ENCODE peak calls at places on chromosomes 11 and 22, in ten cellular contexts. One of them, this sample, is unnamed.

GRCh38 chr22:22857607-22858558 is 29.7 kb upstream of the IGLL5 start:
- DNase-seq in HL-60: no peak
- DNase-seq in GM12865: peak; percentile 46
- DNase-seq in choroid plexus epithelial cell: no peak
- DNase-seq in CD8-positive, alpha-beta T cell: no peak
- DNase-seq in ovary: no peak
- DNase-seq in kidney: no peak
- DNase-seq in right lobe of liver: no peak
- DNase-seq in psoas muscle: no peak
- DNase-seq in body of pancreas: no peak
- DNase-seq in this sample: no peak

GRCh38 chr11:13721760-13722159 is 53.3 kb downstream of the FAR1 start:
- DNase-seq in ovary: no peak
- DNase-seq in HL-60: no peak
- DNase-seq in kidney: no peak
- DNase-seq in right lobe of liver: no peak
- DNase-seq in CD8-positive, alpha-beta T cell: no peak
- DNase-seq in body of pancreas: no peak
- DNase-seq in GM12865: no peak
- DNase-seq in choroid plexus epithelial cell: peak; percentile 13
- DNase-seq in psoas muscle: no peak
- DNase-seq in this sample: no peak

GRCh38 chr22:48340191-48340590 is 1487.5 kb downstream of the BRD1 start:
- DNase-seq in psoas muscle: peak; percentile 38
- DNase-seq in body of pancreas: peak; percentile 1
- DNase-seq in kidney: peak; percentile 60
- DNase-seq in GM12865: no peak
- DNase-seq in ovary: no peak
- DNase-seq in right lobe of liver: peak; percentile 20
- DNase-seq in HL-60: no peak
- DNase-seq in CD8-positive, alpha-beta T cell: no peak
- DNase-seq in choroid plexus epithelial cell: no peak
- DNase-seq in this sample: peak; percentile 74

GRCh38 chr11:75950141-75950540 is 135.1 kb downstream of the UVRAG start:
- DNase-seq in psoas muscle: peak; percentile 23
- DNase-seq in right lobe of liver: no peak
- DNase-seq in kidney: no peak
- DNase-seq in CD8-positive, alpha-beta T cell: no peak
- DNase-seq in HL-60: no peak
- DNase-seq in choroid plexus epithelial cell: no peak
- DNase-seq in body of pancreas: no peak
- DNase-seq in GM12865: no peak
- DNase-seq in ovary: no peak
- DNase-seq in this sample: no peak

GRCh38 chr11:114073506-114074381 is 14.2 kb downstream of the ZBTB16 start:
- DNase-seq in choroid plexus epithelial cell: no peak
- DNase-seq in kidney: no peak
- DNase-seq in ovary: no peak
- DNase-seq in HL-60: peak; percentile 59
- DNase-seq in right lobe of liver: no peak
- DNase-seq in CD8-positive, alpha-beta T cell: no peak
- DNase-seq in psoas muscle: peak; percentile 60
- DNase-seq in body of pancreas: no peak
- DNase-seq in GM12865: no peak
- DNase-seq in this sample: no peak

GRCh38 chr11:17845431-17845881 is 110.9 kb downstream of the KCNC1 start:
- DNase-seq in GM12865: no peak
- DNase-seq in choroid plexus epithelial cell: peak; percentile 80
- DNase-seq in right lobe of liver: no peak
- DNase-seq in psoas muscle: no peak
- DNase-seq in kidney: no peak
- DNase-seq in ovary: no peak
- DNase-seq in CD8-positive, alpha-beta T cell: no peak
- DNase-seq in HL-60: no peak
- DNase-seq in body of pancreas: no peak
- DNase-seq in this sample: no peak

GRCh38 chr11:125941606-125942275 is 4.1 kb upstream of the VSIG10L2 start:
- DNase-seq in body of pancreas: peak; percentile 79
- DNase-seq in CD8-positive, alpha-beta T cell: no peak
- DNase-seq in choroid plexus epithelial cell: peak; percentile 58
- DNase-seq in kidney: no peak
- DNase-seq in GM12865: peak; percentile 47
- DNase-seq in ovary: peak; percentile 55
- DNase-seq in HL-60: no peak
- DNase-seq in right lobe of liver: peak; percentile 72
- DNase-seq in psoas muscle: peak; percentile 74
- DNase-seq in this sample: no peak

GRCh38 chr11:818396-819128 is at the start of gene PNPLA2:
- DNase-seq in ovary: peak; percentile 65
- DNase-seq in body of pancreas: peak; percentile 65
- DNase-seq in psoas muscle: peak; percentile 78
- DNase-seq in right lobe of liver: no peak
- DNase-seq in CD8-positive, alpha-beta T cell: no peak
- DNase-seq in choroid plexus epithelial cell: no peak
- DNase-seq in kidney: peak; percentile 92
- DNase-seq in HL-60: no peak
- DNase-seq in GM12865: no peak
- DNase-seq in this sample: no peak

GRCh38 chr22:27546157-27546556 is 255.4 kb downstream of the MN1 start:
- DNase-seq in HL-60: no peak
- DNase-seq in GM12865: no peak
- DNase-seq in CD8-positive, alpha-beta T cell: no peak
- DNase-seq in right lobe of liver: no peak
- DNase-seq in choroid plexus epithelial cell: no peak
- DNase-seq in psoas muscle: no peak
- DNase-seq in kidney: no peak
- DNase-seq in body of pancreas: no peak
- DNase-seq in ovary: no peak
- DNase-seq in this sample: no peak

GRCh38 chr22:20354238-20354975 is 34.5 kb upstream of the DGCR6L start:
- DNase-seq in kidney: no peak
- DNase-seq in CD8-positive, alpha-beta T cell: no peak
- DNase-seq in choroid plexus epithelial cell: no peak
- DNase-seq in ovary: no peak
- DNase-seq in body of pancreas: no peak
- DNase-seq in HL-60: no peak
- DNase-seq in right lobe of liver: no peak
- DNase-seq in GM12865: no peak
- DNase-seq in psoas muscle: no peak
- DNase-seq in this sample: no peak

GRCh38 chr11:110373061-110373702 is 56.6 kb upstream of the FDX1 start:
- DNase-seq in ovary: no peak
- DNase-seq in psoas muscle: no peak
- DNase-seq in HL-60: no peak
- DNase-seq in body of pancreas: no peak
- DNase-seq in choroid plexus epithelial cell: peak; percentile 72
- DNase-seq in GM12865: peak; percentile 96
- DNase-seq in CD8-positive, alpha-beta T cell: no peak
- DNase-seq in kidney: no peak
- DNase-seq in right lobe of liver: no peak
- DNase-seq in this sample: no peak

GRCh38 chr22:26321469-26321913 is 107.6 kb upstream of the ASPHD2 start:
- DNase-seq in ovary: no peak
- DNase-seq in body of pancreas: peak; percentile 31
- DNase-seq in psoas muscle: peak; percentile 90
- DNase-seq in HL-60: no peak
- DNase-seq in kidney: no peak
- DNase-seq in choroid plexus epithelial cell: no peak
- DNase-seq in GM12865: no peak
- DNase-seq in right lobe of liver: no peak
- DNase-seq in CD8-positive, alpha-beta T cell: no peak
- DNase-seq in this sample: no peak
- TF ChIP-seq CTCF in ovary: no peak
- TF ChIP-seq CTCF in body of pancreas: no peak
- TF ChIP-seq CTCF in psoas muscle: no peak
- TF ChIP-seq CTCF in HL-60: no peak
- TF ChIP-seq CTCF in kidney: no peak
- TF ChIP-seq CTCF in choroid plexus epithelial cell: no peak
- TF ChIP-seq CTCF in GM12865: no peak
- TF ChIP-seq CTCF in right lobe of liver: no peak
- TF ChIP-seq CTCF in CD8-positive, alpha-beta T cell: no peak
- TF ChIP-seq CTCF in this sample: peak; percentile 30

GRCh38 chr22:37226087-37226486 is 13.8 kb upstream of the SSTR3 start:
- DNase-seq in ovary: no peak
- DNase-seq in psoas muscle: no peak
- DNase-seq in right lobe of liver: no peak
- DNase-seq in choroid plexus epithelial cell: no peak
- DNase-seq in body of pancreas: no peak
- DNase-seq in kidney: no peak
- DNase-seq in HL-60: no peak
- DNase-seq in GM12865: no peak
- DNase-seq in CD8-positive, alpha-beta T cell: no peak
- DNase-seq in this sample: no peak

GRCh38 chr22:37223965-37224551 is 11.8 kb upstream of the SSTR3 start:
- DNase-seq in CD8-positive, alpha-beta T cell: no peak
- DNase-seq in ovary: no peak
- DNase-seq in kidney: no peak
- DNase-seq in GM12865: peak; percentile 76
- DNase-seq in body of pancreas: no peak
- DNase-seq in HL-60: no peak
- DNase-seq in psoas muscle: no peak
- DNase-seq in right lobe of liver: no peak
- DNase-seq in choroid plexus epithelial cell: no peak
- DNase-seq in this sample: no peak

GRCh38 chr22:37224757-37225420 is 12.6 kb upstream of the SSTR3 start:
- DNase-seq in HL-60: no peak
- DNase-seq in body of pancreas: no peak
- DNase-seq in GM12865: no peak
- DNase-seq in choroid plexus epithelial cell: no peak
- DNase-seq in ovary: no peak
- DNase-seq in psoas muscle: no peak
- DNase-seq in kidney: no peak
- DNase-seq in CD8-positive, alpha-beta T cell: no peak
- DNase-seq in right lobe of liver: no peak
- DNase-seq in this sample: no peak

GRCh38 chr22:37226514-37226913 is 14.2 kb upstream of the SSTR3 start:
- DNase-seq in HL-60: no peak
- DNase-seq in kidney: no peak
- DNase-seq in ovary: no peak
- DNase-seq in GM12865: no peak
- DNase-seq in right lobe of liver: no peak
- DNase-seq in choroid plexus epithelial cell: no peak
- DNase-seq in psoas muscle: no peak
- DNase-seq in CD8-positive, alpha-beta T cell: no peak
- DNase-seq in body of pancreas: no peak
- DNase-seq in this sample: no peak

DNA sequence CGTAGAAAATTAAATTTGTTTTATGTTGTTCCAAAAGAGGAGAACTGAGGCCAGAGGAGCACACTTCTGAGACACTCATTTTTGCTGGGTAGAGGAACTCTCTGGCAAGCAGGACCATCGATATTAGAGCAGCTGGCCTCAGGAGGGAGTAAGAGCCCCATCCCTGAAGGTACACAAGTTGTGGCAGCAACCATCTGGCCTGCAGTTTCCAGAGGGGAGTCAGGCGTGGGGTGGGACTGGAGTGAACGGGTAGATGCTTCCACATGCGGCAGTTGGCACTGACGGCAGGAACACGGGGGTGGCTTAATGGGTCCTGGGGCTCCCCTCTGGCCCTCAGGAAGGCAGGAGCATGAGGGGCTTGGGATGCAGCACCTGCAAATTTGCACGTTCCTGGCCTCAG is 13.2 kb upstream of the SSTR3 start:
- DNase-seq in psoas muscle: no peak
- DNase-seq in choroid plexus epithelial cell: peak; percentile 53
- DNase-seq in CD8-positive, alpha-beta T cell: no peak
- DNase-seq in right lobe of liver: no peak
- DNase-seq in body of pancreas: no peak
- DNase-seq in kidney: no peak
- DNase-seq in HL-60: no peak
- DNase-seq in GM12865: no peak
- DNase-seq in ovary: no peak
- DNase-seq in this sample: no peak
- TF ChIP-seq CTCF in psoas muscle: no peak
- TF ChIP-seq CTCF in choroid plexus epithelial cell: peak; percentile 49
- TF ChIP-seq CTCF in CD8-positive, alpha-beta T cell: no peak
- TF ChIP-seq CTCF in right lobe of liver: no peak
- TF ChIP-seq CTCF in body of pancreas: no peak
- TF ChIP-seq CTCF in kidney: no peak
- TF ChIP-seq CTCF in HL-60: no peak
- TF ChIP-seq CTCF in GM12865: peak; percentile 30
- TF ChIP-seq CTCF in ovary: no peak
- TF ChIP-seq CTCF in this sample: peak; percentile 47

DNA sequence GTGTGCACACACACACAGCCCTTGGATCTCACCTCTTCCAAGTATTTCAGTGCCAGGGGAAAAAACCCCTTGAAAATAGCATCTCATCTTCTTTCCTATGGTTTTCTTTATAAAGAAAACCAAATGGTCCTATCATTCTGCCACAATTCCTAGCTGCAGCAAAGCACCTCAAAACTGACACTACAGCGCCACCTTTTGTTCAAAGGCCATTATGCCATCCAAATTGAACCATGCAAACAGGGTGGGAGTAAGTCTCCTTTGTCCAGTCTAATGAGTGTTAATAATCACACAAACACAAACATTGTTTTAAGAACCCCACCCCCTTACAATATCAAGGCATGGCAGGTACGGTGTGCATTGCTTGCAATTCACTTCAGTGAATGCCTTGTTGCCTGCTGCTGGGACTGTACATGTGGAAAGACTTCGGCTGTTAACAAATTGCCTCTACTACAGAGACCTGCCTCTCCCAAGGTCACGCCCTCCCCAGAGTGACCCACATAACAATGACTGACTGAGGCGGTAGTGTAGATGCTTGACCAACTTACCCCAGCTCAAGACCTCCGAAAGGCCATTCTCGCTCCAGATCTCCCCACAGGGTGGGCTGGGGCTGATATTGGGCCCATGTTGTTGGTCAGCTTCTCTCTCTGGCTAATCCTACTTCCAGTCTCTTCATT is 31.7 kb downstream of the FAM181B start:
- DNase-seq in right lobe of liver: no peak
- DNase-seq in CD8-positive, alpha-beta T cell: no peak
- DNase-seq in ovary: no peak
- DNase-seq in psoas muscle: no peak
- DNase-seq in kidney: no peak
- DNase-seq in body of pancreas: peak; percentile 41
- DNase-seq in GM12865: peak; percentile 46
- DNase-seq in choroid plexus epithelial cell: peak; percentile 65
- DNase-seq in HL-60: peak; percentile 27
- DNase-seq in this sample: no peak
- TF ChIP-seq CTCF in right lobe of liver: peak; percentile 26
- TF ChIP-seq CTCF in CD8-positive, alpha-beta T cell: peak; percentile 56
- TF ChIP-seq CTCF in ovary: no peak
- TF ChIP-seq CTCF in psoas muscle: peak; percentile 35
- TF ChIP-seq CTCF in kidney: peak; percentile 43
- TF ChIP-seq CTCF in body of pancreas: peak; percentile 38
- TF ChIP-seq CTCF in GM12865: peak; percentile 68
- TF ChIP-seq CTCF in choroid plexus epithelial cell: peak; percentile 76
- TF ChIP-seq CTCF in HL-60: peak; percentile 57
- TF ChIP-seq CTCF in this sample: peak; percentile 80

GRCh38 chr11:134332189-134332631 is 422 bp downstream of the GLB1L2 start:
- DNase-seq in HL-60: no peak
- DNase-seq in choroid plexus epithelial cell: no peak
- DNase-seq in right lobe of liver: no peak
- DNase-seq in kidney: no peak
- DNase-seq in ovary: peak; percentile 21
- DNase-seq in psoas muscle: no peak
- DNase-seq in body of pancreas: peak; percentile 46
- DNase-seq in CD8-positive, alpha-beta T cell: no peak
- DNase-seq in GM12865: no peak
- DNase-seq in this sample: no peak
- TF ChIP-seq CTCF in HL-60: no peak
- TF ChIP-seq CTCF in choroid plexus epithelial cell: no peak
- TF ChIP-seq CTCF in right lobe of liver: no peak
- TF ChIP-seq CTCF in kidney: no peak
- TF ChIP-seq CTCF in ovary: no peak
- TF ChIP-seq CTCF in psoas muscle: no peak
- TF ChIP-seq CTCF in body of pancreas: no peak
- TF ChIP-seq CTCF in CD8-positive, alpha-beta T cell: no peak
- TF ChIP-seq CTCF in GM12865: no peak
- TF ChIP-seq CTCF in this sample: no peak

This sample was measured in chondrocyte.